ENCODE peak calls at places on chromosomes 13 and 19, in ten cellular contexts. L, K, T, B, X, C, V, I, W and U are unnamed samples.

GRCh38 chr13:66014757-66015156 is 1215.4 kb downstream of the PCDH9 start:
- DNase-seq in L (no peak), K (no peak), T (no peak), B (no peak), X (peak), C (no peak), V (no peak), I (no peak), W (no peak), U (no peak)

GRCh38 chr13:105997436-105998232 is 537.8 kb downstream of the EFNB2 start:
- DNase-seq in L (no peak), K (no peak), T (no peak), B (no peak), X (peak), C (no peak), V (no peak), I (no peak), W (no peak), U (no peak)

GRCh38 chr19:51338563-51339312 is 3.2 kb downstream of the VSIG10L start:
- DNase-seq in L (peak), K (peak), T (peak), B (peak), X (peak), C (no peak), V (peak), I (peak), W (peak), U (peak)

GRCh38 chr13:113916330-113916815 is 52.5 kb upstream of the GAS6 start:
- DNase-seq in L (no peak), K (no peak), T (no peak), B (no peak), X (peak), C (no peak), V (peak), I (no peak), W (no peak), U (no peak)

GRCh38 chr13:37546087-37546486 is 52.5 kb downstream of the POSTN start:
- DNase-seq in L (no peak), K (no peak), T (no peak), B (no peak), X (no peak), C (no peak), V (no peak), I (no peak), W (no peak), U (no peak)

GRCh38 chr19:54299515-54299914 is 13.5 kb downstream of the LILRA5 start:
- DNase-seq in L (peak), K (no peak), T (peak), B (no peak), X (no peak), C (no peak), V (no peak), I (no peak), W (no peak), U (no peak)

GRCh38 chr19:18108897-18109296 is 11.3 kb downstream of the MAST3 start:
- DNase-seq in L (no peak), K (no peak), T (no peak), B (peak), X (no peak), C (no peak), V (no peak), I (no peak), W (no peak), U (no peak)

GRCh38 chr19:42467437-42467760 is 24.7 kb upstream of the CXCL17 start:
- DNase-seq in L (no peak), K (no peak), T (no peak), B (peak), X (no peak), C (no peak), V (no peak), I (no peak), W (no peak), U (no peak)

GRCh38 chr19:38849147-38849745 is 540 bp downstream of the HNRNPL start:
- DNase-seq in L (peak), K (peak), T (peak), B (peak), X (peak), C (peak), V (peak), I (peak), W (peak), U (peak)

GRCh38 chr19:39126593-39127187 is 1.1 kb downstream of the PAK4 start:
- DNase-seq in L (no peak), K (no peak), T (peak), B (peak), X (no peak), C (no peak), V (peak), I (no peak), W (no peak), U (no peak)

GRCh38 chr19:14471436-14472187 is 3.5 kb downstream of the PTGER1 start:
- DNase-seq in L (no peak), K (no peak), T (no peak), B (no peak), X (no peak), C (no peak), V (no peak), I (no peak), W (no peak), U (no peak)

GRCh38 chr13:110575322-110576069 is 14.0 kb upstream of the RAB20 start:
- DNase-seq in L (no peak), K (no peak), T (no peak), B (no peak), X (peak), C (no peak), V (no peak), I (peak), W (no peak), U (no peak)

GRCh38 chr13:38577048-38577447 is 109.8 kb upstream of the FREM2 start:
- DNase-seq in L (no peak), K (no peak), T (no peak), B (no peak), X (no peak), C (no peak), V (no peak), I (no peak), W (no peak), U (no peak)

GRCh38 chr13:55937180-55937579 is 1203.5 kb upstream of the PRR20A start:
- DNase-seq in L (no peak), K (no peak), T (no peak), B (no peak), X (no peak), C (no peak), V (no peak), I (no peak), W (no peak), U (no peak)

DNA sequence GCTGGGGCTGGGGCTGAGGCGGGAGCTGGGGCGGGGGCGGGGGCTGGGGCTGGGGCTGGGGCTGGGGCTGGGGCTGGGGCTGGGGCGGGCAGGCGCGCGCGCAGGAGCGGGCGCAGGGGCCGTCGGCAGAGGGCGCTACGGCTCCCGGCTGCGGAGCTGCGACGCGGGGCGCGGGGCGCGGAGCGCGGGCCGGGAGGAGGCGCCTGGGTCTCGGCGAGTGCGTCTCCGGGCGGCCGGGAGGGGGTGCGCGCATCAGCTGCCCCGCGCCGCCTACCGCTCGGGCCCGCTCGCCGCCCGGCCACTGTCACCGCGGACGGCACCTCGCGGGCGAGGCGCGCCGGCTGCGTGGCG is 416 bp upstream of the MTUS2 start:
- DNase-seq in L (peak), K (no peak), T (peak), B (peak), X (peak), C (no peak), V (no peak), I (peak), W (no peak), U (peak)
- TF ChIP-seq CTCF in L (peak), K (peak), T (no peak), B (no peak), X (no peak), C (no peak), V (peak), I (peak), W (no peak), U (no peak)

DNA sequence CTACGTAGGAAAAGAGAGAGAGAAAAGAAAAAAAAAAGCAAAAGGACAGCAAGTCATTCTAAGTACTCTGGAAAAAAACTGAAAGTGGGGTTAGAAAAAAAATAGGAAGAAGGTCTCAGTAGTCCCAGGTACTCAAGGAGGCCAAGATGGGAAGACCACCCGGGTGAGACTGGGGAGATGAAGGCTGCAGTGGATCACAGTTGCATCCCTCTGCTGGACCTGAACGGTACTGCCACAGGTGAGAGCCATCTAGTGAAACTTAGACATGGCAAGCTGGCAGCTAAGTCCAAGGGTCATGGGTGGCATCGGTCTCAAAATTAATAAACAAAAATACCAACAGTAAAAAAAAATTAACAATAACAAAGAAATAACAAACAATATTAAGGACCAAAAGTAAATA is 41.0 kb upstream of the ZNF91 start:
- DNase-seq in L (no peak), K (no peak), T (no peak), B (no peak), X (no peak), C (no peak), V (no peak), I (no peak), W (no peak), U (no peak)
- TF ChIP-seq CTCF in L (peak), K (no peak), T (no peak), B (no peak), X (peak), C (peak), V (no peak), I (no peak), W (no peak), U (no peak)

GRCh38 chr19:56667311-56667870 is 4.2 kb downstream of the ZNF835 start:
- DNase-seq in L (no peak), K (no peak), T (no peak), B (no peak), X (no peak), C (no peak), V (no peak), I (no peak), W (no peak), U (no peak)

GRCh38 chr19:56670401-56670960 is 1.1 kb downstream of the ZNF835 start:
- DNase-seq in L (no peak), K (no peak), T (no peak), B (no peak), X (no peak), C (no peak), V (no peak), I (no peak), W (no peak), U (no peak)

GRCh38 chr19:56670961-56671612 is 470 bp downstream of the ZNF835 start:
- DNase-seq in L (no peak), K (no peak), T (peak), B (no peak), X (no peak), C (no peak), V (no peak), I (no peak), W (no peak), U (no peak)

GRCh38 chr19:56668676-56669075 is 2.9 kb downstream of the ZNF835 start:
- DNase-seq in L (no peak), K (no peak), T (no peak), B (no peak), X (no peak), C (no peak), V (no peak), I (no peak), W (no peak), U (no peak)

DNA sequence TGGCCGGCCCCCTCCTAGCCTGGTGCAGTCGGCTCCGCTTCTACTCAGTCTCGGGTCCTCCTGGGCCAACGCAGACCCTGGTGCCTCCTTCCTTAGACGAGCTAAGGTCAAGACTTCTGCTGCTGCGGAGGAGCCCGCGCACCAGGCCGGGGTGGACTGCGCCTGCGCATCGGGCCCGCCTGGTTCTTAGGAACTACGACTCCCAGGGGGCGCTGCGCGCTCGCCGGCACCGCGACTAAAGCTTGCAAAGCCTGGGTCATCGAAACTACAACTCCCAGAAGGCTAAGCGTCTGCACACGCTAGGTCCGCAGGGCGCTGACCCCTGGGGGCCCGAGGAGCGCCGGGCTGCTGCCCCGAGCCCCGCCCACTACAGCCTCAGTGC is at the start of gene ZNF835:
- DNase-seq in L (no peak), K (no peak), T (peak), B (peak), X (peak), C (no peak), V (no peak), I (peak), W (peak), U (no peak)
- TF ChIP-seq CTCF in L (no peak), K (no peak), T (no peak), B (peak), X (no peak), C (no peak), V (no peak), I (peak), W (no peak), U (no peak)

DNA sequence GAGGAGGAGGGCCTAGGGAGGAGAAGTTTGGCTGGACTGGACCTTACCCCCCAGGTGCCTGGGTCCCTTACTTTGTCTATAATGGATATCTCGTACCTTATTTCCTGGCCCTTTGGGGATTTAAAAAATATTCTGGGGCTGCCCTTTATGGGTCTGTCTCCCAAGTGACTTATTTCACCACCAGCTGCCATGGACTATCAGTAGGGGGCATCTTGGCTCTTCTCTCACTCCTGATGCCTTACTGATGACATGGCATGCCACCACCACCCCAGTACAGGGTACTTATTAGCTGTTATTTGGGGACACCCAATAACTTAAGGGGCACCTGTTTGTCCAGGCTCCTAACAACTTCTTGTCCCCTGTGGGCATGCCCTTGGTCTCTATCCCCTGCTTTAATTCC is 38.0 kb downstream of the NFIX start:
- DNase-seq in L (no peak), K (no peak), T (no peak), B (no peak), X (no peak), C (no peak), V (no peak), I (no peak), W (no peak), U (no peak)
- TF ChIP-seq CTCF in L (no peak), K (peak), T (no peak), B (no peak), X (peak), C (peak), V (no peak), I (no peak), W (no peak), U (no peak)

GRCh38 chr13:45928196-45928595 is 76.6 kb upstream of the SIAH3 start:
- DNase-seq in L (no peak), K (no peak), T (no peak), B (no peak), X (no peak), C (no peak), V (no peak), I (no peak), W (no peak), U (no peak)

GRCh38 chr13:45921337-45921736 is 69.8 kb upstream of the SIAH3 start:
- DNase-seq in L (no peak), K (no peak), T (no peak), B (no peak), X (no peak), C (no peak), V (no peak), I (no peak), W (no peak), U (no peak)

GRCh38 chr13:45928843-45929242 is 77.3 kb upstream of the SIAH3 start:
- DNase-seq in L (no peak), K (no peak), T (no peak), B (no peak), X (no peak), C (no peak), V (peak), I (no peak), W (no peak), U (no peak)

DNA sequence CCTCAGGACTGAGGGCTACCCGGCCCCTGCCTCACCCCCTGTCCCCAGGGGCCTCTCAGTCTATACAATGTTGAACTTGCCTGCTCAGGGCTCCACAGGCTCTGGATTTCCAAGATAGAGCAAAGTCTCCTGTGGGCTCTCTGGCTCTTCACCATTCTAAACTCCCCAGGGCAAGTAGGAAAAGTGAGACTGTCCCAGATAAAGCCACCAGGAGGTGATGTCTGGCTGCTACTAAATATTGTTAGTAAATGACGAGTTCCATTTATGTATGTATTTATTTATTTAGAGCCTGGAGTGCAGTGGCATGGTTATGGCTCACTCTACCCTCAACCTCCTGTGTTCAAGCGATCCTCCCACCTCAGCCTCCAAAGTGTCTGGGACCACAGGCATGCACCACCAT is 73.6 kb upstream of the SIAH3 start:
- DNase-seq in L (no peak), K (no peak), T (no peak), B (no peak), X (no peak), C (no peak), V (no peak), I (no peak), W (no peak), U (no peak)
- TF ChIP-seq CTCF in L (no peak), K (no peak), T (no peak), B (no peak), X (no peak), C (no peak), V (no peak), I (no peak), W (no peak), U (no peak)

GRCh38 chr13:75685239-75685697 is 49.1 kb downstream of the LMO7 start:
- DNase-seq in L (no peak), K (no peak), T (no peak), B (no peak), X (peak), C (peak), V (no peak), I (no peak), W (no peak), U (no peak)
- TF ChIP-seq CTCF in L (no peak), K (no peak), T (no peak), B (no peak), X (peak), C (peak), V (no peak), I (no peak), W (no peak), U (no peak)

GRCh38 chr19:4234862-4235201 is 5.5 kb downstream of the EBI3 start:
- DNase-seq in L (no peak), K (no peak), T (no peak), B (no peak), X (no peak), C (no peak), V (no peak), I (no peak), W (no peak), U (no peak)

GRCh38 chr19:4229179-4229931 is at the start of gene EBI3:
- DNase-seq in L (no peak), K (no peak), T (no peak), B (peak), X (peak), C (no peak), V (no peak), I (no peak), W (no peak), U (peak)

GRCh38 chr19:4232614-4233281 is 3.4 kb downstream of the EBI3 start:
- DNase-seq in L (no peak), K (no peak), T (no peak), B (no peak), X (no peak), C (no peak), V (no peak), I (no peak), W (no peak), U (no peak)

GRCh38 chr19:4234142-4234861 is 5.0 kb downstream of the EBI3 start:
- DNase-seq in L (no peak), K (no peak), T (no peak), B (no peak), X (no peak), C (no peak), V (no peak), I (no peak), W (no peak), U (no peak)

GRCh38 chr19:4233282-4233853 is 4.0 kb downstream of the EBI3 start:
- DNase-seq in L (peak), K (peak), T (no peak), B (peak), X (no peak), C (no peak), V (no peak), I (peak), W (no peak), U (peak)
- TF ChIP-seq CTCF in L (peak), K (peak), T (peak), B (peak), X (peak), C (peak), V (peak), I (peak), W (peak), U (peak)

GRCh38 chr19:47824396-47824795 is 2.7 kb downstream of the CRX start:
- DNase-seq in L (no peak), K (no peak), T (no peak), B (no peak), X (no peak), C (no peak), V (no peak), I (no peak), W (no peak), U (no peak)
- TF ChIP-seq CTCF in L (no peak), K (no peak), T (no peak), B (no peak), X (no peak), C (no peak), V (no peak), I (no peak), W (no peak), U (no peak)